ENCODE peak calls at places on chromosomes 2 and 18, in seven cellular contexts. V is CD4-positive, CD25-positive, alpha-beta regulatory T cell; S is HCT116; Y is K562; Z is upper lobe of right lung; G is ovary; P is tibial artery. O is an unnamed sample.

GRCh38 chr2:72572501-72572900 is 253.3 kb downstream of the EXOC6B start:
- DNase-seq in V (no peak), P (no peak), G (no peak), Y (no peak), Z (no peak), S (no peak), O (no peak)

GRCh38 chr2:239548965-239549595 is 148.3 kb upstream of the HDAC4 start:
- DNase-seq in V (no peak), P (no peak), Y (no peak), Z (peak; percentile 35), S (no peak), G (no peak), O (no peak)

GRCh38 chr2:43210467-43211303 is 15.7 kb downstream of the ZFP36L2 start:
- DNase-seq in G (peak; percentile 85), V (no peak), P (peak; percentile 67), Y (peak; percentile 58), S (no peak), Z (peak; percentile 81), O (no peak)

GRCh38 chr2:222410534-222410933 is 13.8 kb upstream of the SGPP2 start:
- DNase-seq in P (no peak), G (no peak), Y (no peak), Z (no peak), S (no peak), V (no peak), O (no peak)

GRCh38 chr2:42047488-42048317 is at the start of gene PKDCC:
- DNase-seq in Y (peak; percentile 93), S (no peak), Z (peak; percentile 91), V (no peak), G (peak; percentile 92), P (peak; percentile 82), O (peak; percentile 92)

GRCh38 chr18:47174545-47175116 is 1.5 kb downstream of the IER3IP1 start:
- DNase-seq in Z (no peak), S (no peak), P (no peak), V (no peak), G (no peak), Y (no peak), O (no peak)

GRCh38 chr2:189086710-189087109 is 92.9 kb downstream of the COL5A2 start:
- DNase-seq in Z (no peak), V (no peak), S (no peak), P (no peak), G (no peak), Y (no peak), O (no peak)

GRCh38 chr18:74522635-74523548 is 11.4 kb upstream of the CNDP1 start:
- DNase-seq in Y (no peak), Z (peak; percentile 57), P (no peak), G (no peak), S (no peak), V (no peak), O (no peak)

GRCh38 chr2:12543452-12544220 is 173.1 kb upstream of the TRIB2 start:
- DNase-seq in V (no peak), S (no peak), Z (no peak), Y (no peak), P (no peak), G (no peak), O (no peak)

GRCh38 chr2:80364511-80365212 is 60.1 kb upstream of the LRRTM1 start:
- DNase-seq in P (no peak), Z (no peak), S (no peak), Y (no peak), V (no peak), G (no peak), O (no peak)

GRCh38 chr2:154324601-154325000 is 373.9 kb upstream of the KCNJ3 start:
- DNase-seq in Y (no peak), Z (no peak), G (no peak), P (no peak), S (no peak), V (no peak), O (peak; percentile 28)
- H3K36me3 ChIP-seq in Y (no peaks in the 10 kb centered on the region), Z (no peaks in the 10 kb centered on the region), G (no peaks in the 10 kb centered on the region), P (no peaks in the 10 kb centered on the region), S (no peaks in the 10 kb centered on the region), V (no peaks in the 10 kb centered on the region), O (no peaks in the 10 kb centered on the region)

GRCh38 chr2:86617153-86617552 is 6.5 kb downstream of the RNF103 start:
- DNase-seq in Y (no peak), Z (no peak), G (no peak), S (no peak), V (no peak), P (no peak), O (no peak)
- H3K36me3 ChIP-seq in Y (peaks cover 11% of the 10 kb centered on the region), Z (peaks cover 60% of the 10 kb centered on the region), G (no peaks in the 10 kb centered on the region), S (peaks cover 16% of the 10 kb centered on the region), V (peaks cover 66% of the 10 kb centered on the region), P (peaks cover 56% of the 10 kb centered on the region), O (no peaks in the 10 kb centered on the region)

GRCh38 chr2:275457-275856 is 10.7 kb downstream of the ACP1 start:
- DNase-seq in V (no peak), G (no peak), P (no peak), S (no peak), Y (no peak), Z (no peak), O (no peak)
- H3K36me3 ChIP-seq in V (peaks cover 91% of the 10 kb centered on the region), G (no peaks in the 10 kb centered on the region), P (peaks cover 57% of the 10 kb centered on the region), S (peaks cover 56% of the 10 kb centered on the region), Y (peaks cover 98% of the 10 kb centered on the region), Z (peaks cover 83% of the 10 kb centered on the region), O (no peaks in the 10 kb centered on the region)

GRCh38 chr18:22946841-22947240 is 13.7 kb downstream of the RBBP8 start:
- DNase-seq in P (no peak), Y (no peak), S (no peak), Z (no peak), V (no peak), G (no peak), O (no peak)
- H3K36me3 ChIP-seq in P (peaks cover 17% of the 10 kb centered on the region), Y (peaks cover 80% of the 10 kb centered on the region), S (peaks cover 24% of the 10 kb centered on the region), Z (peaks cover 31% of the 10 kb centered on the region), V (peaks cover 4% of the 10 kb centered on the region), G (no peaks in the 10 kb centered on the region), O (peaks cover 5% of the 10 kb centered on the region)

GRCh38 chr2:200476836-200477235 is 33.0 kb downstream of the KCTD18 start:
- DNase-seq in G (no peak), P (no peak), Z (no peak), V (no peak), Y (no peak), S (no peak), O (no peak)
- H3K36me3 ChIP-seq in G (no peaks in the 10 kb centered on the region), P (peaks cover 74% of the 10 kb centered on the region), Z (peaks cover 43% of the 10 kb centered on the region), V (peaks cover 4% of the 10 kb centered on the region), Y (no peaks in the 10 kb centered on the region), S (peaks cover 21% of the 10 kb centered on the region), O (peaks cover 23% of the 10 kb centered on the region)